ENCODE peak calls at places on chromosomes 16 and 17, in four cellular contexts. One of them, this sample, is unnamed.

GRCh38 chr17:38509772-38510423 is 81.6 kb downstream of the ARHGAP23 start:
- DNase-seq in WTC11: peak
- DNase-seq in K562: peak
- DNase-seq in HepG2: no peak
- DNase-seq in this sample: no peak

GRCh38 chr17:28717578-28718316 is at the start of gene RAB34:
- DNase-seq in WTC11: peak
- DNase-seq in K562: no peak
- DNase-seq in HepG2: no peak
- DNase-seq in this sample: peak

GRCh38 chr17:5619088-5619740 is 34.9 kb upstream of the NLRP1 start:
- DNase-seq in WTC11: no peak
- DNase-seq in K562: peak
- DNase-seq in HepG2: no peak
- DNase-seq in this sample: no peak

GRCh38 chr16:7849891-7850290 is 517.2 kb downstream of the RBFOX1 start:
- DNase-seq in WTC11: no peak
- DNase-seq in K562: no peak
- DNase-seq in HepG2: no peak
- DNase-seq in this sample: no peak

GRCh38 chr16:85390511-85391174 is 222.5 kb upstream of the GSE1 start:
- DNase-seq in WTC11: peak
- DNase-seq in K562: peak
- DNase-seq in HepG2: peak
- DNase-seq in this sample: peak

GRCh38 chr16:346587-346986 is 5.9 kb downstream of the AXIN1 start:
- DNase-seq in WTC11: no peak
- DNase-seq in K562: no peak
- DNase-seq in HepG2: no peak
- DNase-seq in this sample: no peak

GRCh38 chr17:39094607-39095308 is 56.7 kb downstream of the PLXDC1 start:
- DNase-seq in WTC11: no peak
- DNase-seq in K562: no peak
- DNase-seq in HepG2: no peak
- DNase-seq in this sample: no peak

GRCh38 chr16:9836118-9836736 is 346.0 kb downstream of the GRIN2A start:
- DNase-seq in WTC11: no peak
- DNase-seq in K562: peak
- DNase-seq in HepG2: no peak
- DNase-seq in this sample: no peak

GRCh38 chr16:79891458-79891857 is 290.9 kb upstream of the MAF start:
- DNase-seq in WTC11: no peak
- DNase-seq in K562: no peak
- DNase-seq in HepG2: no peak
- DNase-seq in this sample: no peak

GRCh38 chr16:81473561-81473960 is 29.0 kb downstream of the CMIP start:
- DNase-seq in WTC11: no peak
- DNase-seq in K562: no peak
- DNase-seq in HepG2: no peak
- DNase-seq in this sample: no peak
- TF ChIP-seq HMGXB4 in WTC11: no peak
- TF ChIP-seq HMGXB4 in K562: no peak
- TF ChIP-seq HMGXB4 in HepG2: no peak
- TF ChIP-seq HMGXB4 in this sample: no peak

DNA sequence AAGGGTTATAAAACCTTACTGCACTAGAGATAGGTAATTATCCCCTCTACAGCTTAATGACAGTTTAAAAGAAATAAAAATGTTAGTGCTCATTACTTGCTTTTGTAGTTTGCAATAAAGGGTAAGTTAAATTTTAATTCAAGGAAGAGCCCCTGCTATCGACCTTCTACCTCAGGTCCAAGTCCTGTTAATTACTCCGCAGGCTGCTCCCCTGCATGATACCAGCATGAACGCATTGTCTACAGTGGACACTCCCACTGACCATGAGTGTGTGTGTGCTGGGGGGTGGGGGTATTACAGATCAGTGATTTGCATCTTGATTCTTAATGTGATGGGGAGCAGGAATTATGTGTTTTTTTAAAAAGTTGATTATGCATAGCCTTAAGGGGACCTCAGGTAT is 103.1 kb downstream of the AATF start:
- DNase-seq in WTC11: no peak
- DNase-seq in K562: no peak
- DNase-seq in HepG2: no peak
- DNase-seq in this sample: no peak
- TF ChIP-seq HMGXB4 in WTC11: no peak
- TF ChIP-seq HMGXB4 in K562: no peak
- TF ChIP-seq HMGXB4 in HepG2: no peak
- TF ChIP-seq HMGXB4 in this sample: no peak

GRCh38 chr16:75764154-75764768 is 38.0 kb upstream of the CPHXL start:
- DNase-seq in WTC11: peak
- DNase-seq in K562: peak
- DNase-seq in HepG2: peak
- DNase-seq in this sample: peak
- TF ChIP-seq HMGXB4 in WTC11: no peak
- TF ChIP-seq HMGXB4 in K562: no peak
- TF ChIP-seq HMGXB4 in HepG2: peak
- TF ChIP-seq HMGXB4 in this sample: no peak

GRCh38 chr17:50629902-50630301 is 4.8 kb upstream of the ABCC3 start:
- DNase-seq in WTC11: no peak
- DNase-seq in K562: no peak
- DNase-seq in HepG2: no peak
- DNase-seq in this sample: no peak

GRCh38 chr17:50632637-50633036 is 2.0 kb upstream of the ABCC3 start:
- DNase-seq in WTC11: no peak
- DNase-seq in K562: no peak
- DNase-seq in HepG2: no peak
- DNase-seq in this sample: no peak

GRCh38 chr17:50631195-50631907 is 3.3 kb upstream of the ABCC3 start:
- DNase-seq in WTC11: no peak
- DNase-seq in K562: peak
- DNase-seq in HepG2: no peak
- DNase-seq in this sample: no peak

GRCh38 chr17:50631908-50632571 is 2.6 kb upstream of the ABCC3 start:
- DNase-seq in WTC11: no peak
- DNase-seq in K562: no peak
- DNase-seq in HepG2: no peak
- DNase-seq in this sample: no peak

GRCh38 chr17:50630524-50631194 is 4.0 kb upstream of the ABCC3 start:
- DNase-seq in WTC11: peak
- DNase-seq in K562: peak
- DNase-seq in HepG2: peak
- DNase-seq in this sample: peak
- TF ChIP-seq HMGXB4 in WTC11: peak
- TF ChIP-seq HMGXB4 in K562: no peak
- TF ChIP-seq HMGXB4 in HepG2: peak
- TF ChIP-seq HMGXB4 in this sample: no peak

GRCh38 chr16:84115919-84116719 is 623 bp downstream of the MBTPS1 start:
- DNase-seq in WTC11: no peak
- DNase-seq in K562: no peak
- DNase-seq in HepG2: peak
- DNase-seq in this sample: peak
- TF ChIP-seq HMGXB4 in WTC11: no peak
- TF ChIP-seq HMGXB4 in K562: peak
- TF ChIP-seq HMGXB4 in HepG2: no peak
- TF ChIP-seq HMGXB4 in this sample: no peak

DNA sequence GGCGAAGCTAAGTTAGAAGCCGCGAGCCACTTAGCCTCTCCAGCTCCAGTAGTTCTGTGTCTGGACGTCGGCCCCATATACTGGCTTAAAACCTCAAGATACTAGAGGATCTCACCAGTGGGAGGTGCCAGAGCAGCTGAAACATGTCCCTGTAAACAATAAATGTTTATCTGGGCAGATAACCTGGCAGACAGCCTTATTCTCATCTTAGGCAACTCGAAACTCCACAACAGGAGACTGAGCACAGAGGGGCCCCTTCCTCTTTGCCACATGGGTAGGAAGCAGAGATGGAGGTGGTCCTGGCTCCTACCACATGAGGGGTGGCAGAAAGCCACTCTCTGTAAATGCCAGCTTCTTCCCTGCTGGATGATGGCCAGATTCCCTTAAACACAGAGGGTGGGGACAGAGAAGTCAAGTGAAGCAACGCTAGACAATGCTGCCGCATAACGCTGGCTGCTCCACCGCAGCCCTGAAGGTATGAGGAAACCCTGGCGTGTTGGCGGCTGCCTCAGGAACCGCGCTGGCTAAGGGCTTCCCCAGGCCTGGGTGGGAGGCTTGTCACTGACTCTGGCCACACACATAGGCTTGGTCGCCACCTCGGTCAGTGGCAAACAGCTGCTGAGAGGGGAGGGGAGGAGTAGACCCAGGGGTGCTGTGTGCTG is 67.9 kb downstream of the HIC1 start:
- DNase-seq in WTC11: peak
- DNase-seq in K562: no peak
- DNase-seq in HepG2: no peak
- DNase-seq in this sample: no peak
- TF ChIP-seq HMGXB4 in WTC11: no peak
- TF ChIP-seq HMGXB4 in K562: no peak
- TF ChIP-seq HMGXB4 in HepG2: no peak
- TF ChIP-seq HMGXB4 in this sample: no peak

DNA sequence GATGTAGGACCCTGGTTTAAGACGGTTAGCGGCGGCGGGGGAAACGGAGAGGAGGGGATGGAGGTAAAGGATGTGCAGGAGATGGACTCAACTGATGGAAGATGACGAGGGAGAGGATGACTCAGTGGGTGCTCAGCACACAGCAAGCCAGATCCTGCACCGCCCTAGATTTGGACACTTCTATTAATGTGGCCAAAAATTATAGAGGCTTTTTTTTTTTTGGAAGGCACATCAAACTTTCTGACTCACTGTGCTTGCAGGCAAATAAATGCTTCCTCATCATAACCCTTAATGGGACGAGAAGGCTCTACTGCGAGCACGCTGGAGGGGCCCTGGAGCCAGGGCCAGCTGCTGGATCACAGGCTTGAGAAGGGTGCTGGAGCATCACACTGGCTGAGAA is 36.0 kb downstream of the RTN4RL1 start:
- DNase-seq in WTC11: no peak
- DNase-seq in K562: no peak
- DNase-seq in HepG2: no peak
- DNase-seq in this sample: peak
- TF ChIP-seq HMGXB4 in WTC11: no peak
- TF ChIP-seq HMGXB4 in K562: no peak
- TF ChIP-seq HMGXB4 in HepG2: no peak
- TF ChIP-seq HMGXB4 in this sample: no peak

GRCh38 chr17:9839433-9839832 is 13.7 kb downstream of the GLP2R start:
- DNase-seq in WTC11: peak
- DNase-seq in K562: no peak
- DNase-seq in HepG2: no peak
- DNase-seq in this sample: peak
- TF ChIP-seq HMGXB4 in WTC11: no peak
- TF ChIP-seq HMGXB4 in K562: no peak
- TF ChIP-seq HMGXB4 in HepG2: no peak
- TF ChIP-seq HMGXB4 in this sample: no peak

GRCh38 chr16:50204426-50205108 is 51.5 kb downstream of the TENT4B start:
- DNase-seq in WTC11: no peak
- DNase-seq in K562: no peak
- DNase-seq in HepG2: no peak
- DNase-seq in this sample: no peak
- TF ChIP-seq HMGXB4 in WTC11: no peak
- TF ChIP-seq HMGXB4 in K562: no peak
- TF ChIP-seq HMGXB4 in HepG2: no peak
- TF ChIP-seq HMGXB4 in this sample: no peak

GRCh38 chr17:2189231-2189630 is 114.4 kb downstream of the SMG6 start:
- DNase-seq in WTC11: no peak
- DNase-seq in K562: no peak
- DNase-seq in HepG2: no peak
- DNase-seq in this sample: no peak
- TF ChIP-seq HMGXB4 in WTC11: no peak
- TF ChIP-seq HMGXB4 in K562: no peak
- TF ChIP-seq HMGXB4 in HepG2: no peak
- TF ChIP-seq HMGXB4 in this sample: no peak